ENCODE peak calls at places on chromosomes 12 and 14, in nine cellular contexts. E is CD8-positive, alpha-beta memory T cell; V is HEK293T; G is brain microvascular endothelial cell; O is stimulated activated CD8-positive, alpha-beta memory T cell treated with anti-CD3 and anti-CD28 coated beads, Interleukin-15, amount 100 ng/mL, for 4 hours; U is stimulated activated effector memory CD8-positive, alpha-beta T cell treated with anti-CD3 and anti-CD28 coated beads, Interleukin-12 subunit alpha, Interleukin-12 subunit beta, amount 100 ng/mL, for 72 hours; J is endothelial cell; R is kidney tubule cell; X is stimulated activated CD4-positive, alpha-beta T cell treated with anti-CD3 and anti-CD28 coated beads, Interleukin-2, amount 100 ng/mL, for 48 hours. H is an unnamed sample.

GRCh38 chr12:4556730-4557519 is 5.1 kb upstream of the DYRK4 start:
- DNase-seq in E (no peak), V (no peak), G (no peak), O (no peak), U (no peak), J (no peak), R (no peak), X (no peak), H (no peak)

GRCh38 chr12:132143328-132144071 is 619 bp downstream of the DDX51 start:
- DNase-seq in E (no peak), V (peak), G (no peak), O (no peak), U (no peak), J (no peak), R (no peak), X (no peak), H (no peak)

GRCh38 chr12:119803391-119803791 is 73.7 kb downstream of the CIT start:
- DNase-seq in E (no peak), V (no peak), G (peak), O (no peak), U (no peak), J (peak), R (peak), X (no peak), H (no peak)

GRCh38 chr12:68773582-68773981 is 27.6 kb downstream of the SLC35E3 start:
- DNase-seq in E (no peak), V (no peak), G (no peak), O (no peak), U (no peak), J (no peak), R (no peak), X (no peak), H (no peak)

GRCh38 chr12:108846320-108846719 is 11.1 kb downstream of the SSH1 start:
- DNase-seq in E (no peak), V (no peak), G (no peak), O (no peak), U (no peak), J (no peak), R (no peak), X (no peak), H (no peak)

GRCh38 chr12:115060477-115061168 is 376.6 kb upstream of the TBX3 start:
- DNase-seq in E (no peak), V (no peak), G (no peak), O (no peak), U (no peak), J (no peak), R (no peak), X (no peak), H (no peak)

GRCh38 chr12:77746108-77746507 is 84.6 kb upstream of the NAV3 start:
- DNase-seq in E (no peak), V (no peak), G (peak), O (no peak), U (no peak), J (no peak), R (peak), X (no peak), H (no peak)

GRCh38 chr14:22387776-22388241 is 201.2 kb downstream of the DAD1 start:
- DNase-seq in E (no peak), V (peak), G (no peak), O (no peak), U (no peak), J (no peak), R (no peak), X (no peak), H (no peak)

GRCh38 chr14:88791629-88792571 is 853 bp downstream of the EML5 start:
- DNase-seq in E (no peak), V (peak), G (no peak), O (no peak), U (no peak), J (peak), R (peak), X (peak), H (peak)

GRCh38 chr12:61037792-61038191 is 1222.4 kb upstream of the USP15 start:
- DNase-seq in E (no peak), V (no peak), G (no peak), O (no peak), U (no peak), J (no peak), R (peak), X (no peak), H (no peak)

GRCh38 chr14:22978873-22979671 is 3.3 kb downstream of the AJUBA start:
- DNase-seq in E (no peak), V (no peak), G (no peak), O (no peak), U (no peak), J (no peak), R (peak), X (no peak), H (no peak)

GRCh38 chr12:53996188-53996885 is 3.6 kb upstream of the HOXC9 start:
- DNase-seq in E (no peak), V (no peak), G (no peak), O (no peak), U (no peak), J (no peak), R (peak), X (no peak), H (no peak)

GRCh38 chr14:81594012-81594411 is 60.4 kb upstream of the SEL1L start:
- DNase-seq in E (no peak), V (no peak), G (no peak), O (no peak), U (no peak), J (no peak), R (no peak), X (no peak), H (no peak)

GRCh38 chr14:79584679-79585078 is 626.6 kb downstream of the DIO2 start:
- DNase-seq in E (no peak), V (no peak), G (peak), O (no peak), U (no peak), J (no peak), R (peak), X (no peak), H (no peak)

GRCh38 chr14:103625361-103626095 is 3.5 kb upstream of the KLC1 start:
- DNase-seq in E (peak), V (no peak), G (no peak), O (no peak), U (no peak), J (no peak), R (no peak), X (no peak), H (no peak)